ENCODE peak calls at places on chromosomes 13 and 19, in four cellular contexts. B, F, S and M are unnamed samples.

GRCh38 chr19:51714848-51715247 is 8.9 kb downstream of the HAS1 start:
- DNase-seq in B (no peak), F (no peak), S (no peak), M (no peak)

GRCh38 chr19:17721821-17722220 is 2.5 kb downstream of the MAP1S start:
- DNase-seq in B (no peak), F (peak; percentile 91), S (no peak), M (peak; percentile 61)

GRCh38 chr13:100550433-100550832 is 38.2 kb downstream of the GGACT start:
- DNase-seq in B (no peak), F (no peak), S (no peak), M (peak; percentile 53)

GRCh38 chr13:40069173-40070044 is 413.9 kb downstream of the COG6 start:
- DNase-seq in B (peak; percentile 44), F (peak; percentile 49), S (peak; percentile 75), M (peak; percentile 61)

GRCh38 chr19:17817668-17818363 is 3.5 kb downstream of the INSL3 start:
- DNase-seq in B (no peak), F (no peak), S (no peak), M (no peak)

GRCh38 chr13:49669735-49670309 is 21.5 kb downstream of the EBPL start:
- DNase-seq in B (peak; percentile 63), F (peak; percentile 59), S (peak; percentile 77), M (peak; percentile 56)

GRCh38 chr19:35756373-35757230 is at the start of gene HSPB6:
- DNase-seq in B (no peak), F (no peak), S (peak; percentile 49), M (peak; percentile 29)

GRCh38 chr19:18170714-18171255 is 2.8 kb upstream of the IFI30 start:
- DNase-seq in B (no peak), F (peak; percentile 64), S (no peak), M (no peak)

GRCh38 chr13:28299941-28300340 is 161.6 kb downstream of the PAN3 start:
- DNase-seq in B (no peak), F (no peak), S (no peak), M (no peak)

GRCh38 chr13:73138276-73138950 is 79.6 kb downstream of the KLF5 start:
- DNase-seq in B (no peak), F (no peak), S (no peak), M (peak; percentile 45)

GRCh38 chr13:104098421-104098820 is 1032.2 kb upstream of the SLC10A2 start:
- DNase-seq in B (no peak), F (no peak), S (no peak), M (no peak)

GRCh38 chr19:43624933-43625332 is 5.5 kb upstream of the ZNF428 start:
- DNase-seq in B (peak; percentile 72), F (peak; percentile 77), S (peak; percentile 86), M (no peak)

GRCh38 chr13:85737952-85738351 is 61.3 kb downstream of the SLITRK6 start:
- DNase-seq in B (no peak), F (no peak), S (no peak), M (no peak)

GRCh38 chr13:51246411-51247298 is 24.5 kb downstream of the FAM124A start:
- DNase-seq in B (no peak), F (no peak), S (peak; percentile 37), M (no peak)

GRCh38 chr19:50204081-50204428 is 633 bp downstream of the MYH14 start:
- DNase-seq in B (no peak), F (no peak), S (no peak), M (no peak)

GRCh38 chr13:44815507-44816074 is 173.7 kb downstream of the NUFIP1 start:
- DNase-seq in B (peak; percentile 67), F (no peak), S (peak; percentile 41), M (peak; percentile 96)

GRCh38 chr13:41746259-41746658 is 214.7 kb downstream of the VWA8 start:
- DNase-seq in B (peak; percentile 39), F (no peak), S (no peak), M (peak; percentile 47)

GRCh38 chr13:79369226-79369625 is 36.8 kb downstream of the RBM26 start:
- DNase-seq in B (no peak), F (no peak), S (no peak), M (no peak)

GRCh38 chr13:109783447-109783814 is 3.0 kb downstream of the IRS2 start:
- DNase-seq in B (no peak), F (no peak), S (peak; percentile 30), M (no peak)

GRCh38 chr19:29785955-29786589 is 25.7 kb upstream of the CCNE1 start:
- DNase-seq in B (peak; percentile 6), F (peak; percentile 21), S (no peak), M (no peak)

GRCh38 chr13:49374585-49375290 is 69.1 kb downstream of the CAB39L start:
- DNase-seq in B (no peak), F (no peak), S (no peak), M (peak; percentile 78)

GRCh38 chr19:7533281-7533819 is 2.2 kb upstream of the PNPLA6 start:
- DNase-seq in B (no peak), F (no peak), S (peak; percentile 35), M (no peak)
- H3K27ac ChIP-seq in B (peak overlapping the region; percentile 81), F (no peak overlapping the region), S (peak overlapping the region; percentile 42), M (peak overlapping the region; percentile 13)

GRCh38 chr19:918152-918437 is 962 bp downstream of the KISS1R start:
- DNase-seq in B (no peak), F (no peak), S (no peak), M (no peak)
- H3K27me3 ChIP-seq in B (no peaks in the 10 kb centered on the region), F (peaks cover 37% of the 10 kb centered on the region), S (peaks cover 89% of the 10 kb centered on the region), M (peaks cover 31% of the 10 kb centered on the region)

DNA sequence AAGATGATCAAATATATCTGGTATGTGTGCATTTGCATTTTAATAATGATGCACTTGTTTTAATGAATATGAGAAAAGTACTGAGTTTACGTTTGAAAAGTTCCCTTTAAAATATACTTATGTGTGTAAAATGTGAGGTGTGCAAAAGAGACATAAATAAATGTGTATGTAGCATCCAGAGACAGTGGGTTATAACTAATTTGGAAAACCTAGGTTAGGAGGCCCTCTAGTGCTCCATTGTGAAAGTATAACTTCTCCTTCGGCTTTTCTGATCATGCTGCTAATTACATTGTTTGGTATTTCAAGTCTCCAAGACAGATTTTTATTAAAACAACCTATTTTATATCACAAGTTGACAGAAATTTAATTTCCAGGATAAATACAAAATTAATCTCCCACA is 30.1 kb downstream of the SCEL start:
- DNase-seq in B (peak; percentile 12), F (no peak), S (peak; percentile 39), M (peak; percentile 25)
- TF ChIP-seq CTCF in B (peak; percentile 29), F (no peak), S (peak; percentile 65), M (peak; percentile 56)

DNA sequence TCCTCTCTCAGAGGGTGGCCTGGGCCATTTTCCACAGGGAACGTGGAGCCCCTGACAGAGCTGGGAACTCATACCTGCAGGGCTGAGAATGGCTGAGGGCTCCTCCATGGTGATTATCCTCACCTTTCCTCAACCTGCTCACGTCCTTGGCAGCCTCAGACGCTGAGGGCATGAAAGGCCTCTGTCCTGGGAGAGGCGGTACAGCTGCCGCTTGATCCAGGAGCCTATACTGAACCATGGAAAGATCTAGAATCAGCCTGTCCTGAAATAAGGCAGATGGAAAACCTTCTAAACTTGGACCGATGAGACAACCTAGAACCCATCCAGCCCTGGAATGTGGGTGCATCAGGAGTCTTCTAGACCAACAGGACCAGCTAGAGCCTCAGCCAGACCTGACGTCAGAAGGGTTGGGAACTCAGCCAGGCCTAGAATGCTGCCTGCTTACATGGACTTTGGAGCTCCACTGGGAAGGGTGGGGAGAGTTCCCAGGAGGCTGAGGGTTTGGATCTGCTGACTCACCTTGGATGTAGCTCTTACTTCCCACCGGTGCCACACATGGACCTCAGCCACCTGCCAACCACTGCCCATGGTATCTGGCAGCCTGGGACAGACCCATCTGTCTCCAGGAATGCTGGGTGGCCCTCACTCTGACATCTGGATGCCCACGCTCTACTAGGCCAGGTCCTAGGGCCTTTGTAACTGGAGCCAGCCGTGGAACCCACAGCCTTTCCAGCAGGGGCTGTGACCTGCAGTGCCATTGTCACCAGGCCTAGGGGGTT is 7.5 kb downstream of the KCTD15 start:
- DNase-seq in B (no peak), F (no peak), S (no peak), M (peak; percentile 79)
- H3K27ac ChIP-seq in B (no peak overlapping the region), F (no peak overlapping the region), S (no peak overlapping the region), M (no peak overlapping the region)

GRCh38 chr13:112054616-112055015 is 12.3 kb upstream of the SOX1 start:
- DNase-seq in B (no peak), F (no peak), S (no peak), M (no peak)
- H3K27me3 ChIP-seq in B (peaks cover 6% of the 10 kb centered on the region), F (peaks cover 73% of the 10 kb centered on the region), S (peaks cover 100% of the 10 kb centered on the region), M (peaks cover 66% of the 10 kb centered on the region)